ENCODE peak calls at places on chromosomes 2 and 18, in four cellular contexts. One of them, this sample, is unnamed.

GRCh38 chr2:128696421-128696820 is 377.8 kb upstream of the HS6ST1 start:
- DNase-seq in lower lobe of right lung: no peak
- DNase-seq in Caco-2: no peak
- DNase-seq in PC-3: no peak
- DNase-seq in this sample: no peak

GRCh38 chr2:56248965-56249742 is 65.4 kb downstream of the CCDC85A start:
- DNase-seq in lower lobe of right lung: no peak
- DNase-seq in Caco-2: no peak
- DNase-seq in PC-3: no peak
- DNase-seq in this sample: no peak

GRCh38 chr2:170284205-170284604 is 106.3 kb downstream of the MYO3B start:
- DNase-seq in PC-3: no peak
- DNase-seq in Caco-2: no peak
- DNase-seq in lower lobe of right lung: no peak
- DNase-seq in this sample: no peak

GRCh38 chr2:147689510-147689909 is 155.3 kb upstream of the ACVR2A start:
- DNase-seq in Caco-2: no peak
- DNase-seq in PC-3: peak; percentile 23
- DNase-seq in lower lobe of right lung: no peak
- DNase-seq in this sample: no peak

GRCh38 chr18:9188359-9189231 is 52.0 kb downstream of the ANKRD12 start:
- DNase-seq in lower lobe of right lung: no peak
- DNase-seq in Caco-2: peak; percentile 2
- DNase-seq in PC-3: no peak
- DNase-seq in this sample: no peak

GRCh38 chr2:40507429-40507828 is 55.5 kb upstream of the SLC8A1 start:
- DNase-seq in lower lobe of right lung: no peak
- DNase-seq in Caco-2: no peak
- DNase-seq in PC-3: no peak
- DNase-seq in this sample: no peak

GRCh38 chr2:130169896-130170295 is 11.5 kb downstream of the SMPD4 start:
- DNase-seq in Caco-2: no peak
- DNase-seq in PC-3: no peak
- DNase-seq in lower lobe of right lung: no peak
- DNase-seq in this sample: no peak

GRCh38 chr2:207891222-207891844 is 121.6 kb upstream of the FZD5 start:
- DNase-seq in lower lobe of right lung: no peak
- DNase-seq in PC-3: no peak
- DNase-seq in Caco-2: no peak
- DNase-seq in this sample: no peak

GRCh38 chr2:176647325-176648155 is 378.3 kb downstream of the MTX2 start:
- DNase-seq in lower lobe of right lung: no peak
- DNase-seq in Caco-2: no peak
- DNase-seq in PC-3: no peak
- DNase-seq in this sample: no peak

GRCh38 chr2:176293334-176293733 is 24.1 kb downstream of the MTX2 start:
- DNase-seq in Caco-2: no peak
- DNase-seq in PC-3: no peak
- DNase-seq in lower lobe of right lung: no peak
- DNase-seq in this sample: no peak

GRCh38 chr2:157261199-157261782 is 3.8 kb downstream of the GALNT5 start:
- DNase-seq in PC-3: peak; percentile 86
- DNase-seq in lower lobe of right lung: no peak
- DNase-seq in Caco-2: peak; percentile 72
- DNase-seq in this sample: peak; percentile 89

GRCh38 chr2:208025814-208026184 is 472 bp upstream of the PLEKHM3 start:
- DNase-seq in Caco-2: no peak
- DNase-seq in lower lobe of right lung: no peak
- DNase-seq in PC-3: no peak
- DNase-seq in this sample: no peak

GRCh38 chr2:214899751-214900150 is 90.3 kb upstream of the BARD1 start:
- DNase-seq in lower lobe of right lung: no peak
- DNase-seq in PC-3: no peak
- DNase-seq in Caco-2: no peak
- DNase-seq in this sample: peak; percentile 69

GRCh38 chr2:85810376-85811172 is 56.8 kb downstream of the ATOH8 start:
- DNase-seq in PC-3: no peak
- DNase-seq in Caco-2: no peak
- DNase-seq in lower lobe of right lung: no peak
- DNase-seq in this sample: no peak

DNA sequence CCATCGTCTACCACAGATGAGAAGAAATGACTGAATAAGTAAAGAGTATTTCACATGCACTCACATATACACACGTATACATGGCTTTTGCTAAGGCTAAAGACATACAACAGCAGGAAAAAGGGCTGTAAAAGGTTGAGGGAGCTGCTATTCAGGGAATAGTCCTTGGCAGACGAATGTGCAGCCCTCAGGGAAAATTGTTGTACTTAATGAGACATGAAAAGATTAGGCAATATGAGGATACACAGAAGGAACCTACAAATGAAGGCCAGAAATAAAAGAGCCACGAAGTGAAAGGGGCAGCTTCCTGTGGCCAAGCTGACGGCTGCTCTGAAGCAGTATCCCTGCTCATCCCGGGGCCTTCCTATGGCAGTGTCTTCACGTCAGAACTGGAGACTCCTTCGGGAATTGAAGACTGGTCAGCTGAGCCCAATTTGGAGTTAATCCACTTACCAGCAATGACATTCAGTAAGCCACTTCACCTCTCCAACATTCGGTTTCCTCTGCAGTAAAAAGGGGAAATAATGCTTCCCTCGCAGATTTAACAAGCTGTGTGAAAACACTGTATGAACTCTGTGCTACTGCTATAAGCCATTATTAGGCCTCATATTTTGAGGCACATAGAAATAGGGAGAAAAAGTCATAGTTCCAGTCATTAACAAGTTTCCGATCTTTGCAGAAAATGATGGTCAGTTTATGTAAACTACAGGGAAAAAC is 221.8 kb downstream of the STK39 start:
- DNase-seq in PC-3: no peak
- DNase-seq in lower lobe of right lung: no peak
- DNase-seq in Caco-2: no peak
- DNase-seq in this sample: no peak
- H3K27me3 ChIP-seq in PC-3: no peaks in the 10 kb centered on the region
- H3K27me3 ChIP-seq in lower lobe of right lung: no peaks in the 10 kb centered on the region
- H3K27me3 ChIP-seq in Caco-2: no peaks in the 10 kb centered on the region
- H3K27me3 ChIP-seq in this sample: no peaks in the 10 kb centered on the region

GRCh38 chr2:193502363-193503035 is 1307.8 kb upstream of the TMEFF2 start:
- DNase-seq in lower lobe of right lung: no peak
- DNase-seq in Caco-2: no peak
- DNase-seq in PC-3: no peak
- DNase-seq in this sample: no peak
- TF ChIP-seq CTCF in lower lobe of right lung: no peak
- TF ChIP-seq CTCF in Caco-2: no peak
- TF ChIP-seq CTCF in PC-3: no peak
- TF ChIP-seq CTCF in this sample: no peak

GRCh38 chr18:72452328-72452727 is 91.8 kb downstream of the CBLN2 start:
- DNase-seq in Caco-2: no peak
- DNase-seq in PC-3: no peak
- DNase-seq in lower lobe of right lung: no peak
- DNase-seq in this sample: no peak

GRCh38 chr18:72456802-72457201 is 87.3 kb downstream of the CBLN2 start:
- DNase-seq in PC-3: peak; percentile 43
- DNase-seq in lower lobe of right lung: no peak
- DNase-seq in Caco-2: no peak
- DNase-seq in this sample: no peak

GRCh38 chr18:72460210-72460680 is 83.9 kb downstream of the CBLN2 start:
- DNase-seq in Caco-2: no peak
- DNase-seq in PC-3: peak; percentile 48
- DNase-seq in lower lobe of right lung: no peak
- DNase-seq in this sample: no peak

DNA sequence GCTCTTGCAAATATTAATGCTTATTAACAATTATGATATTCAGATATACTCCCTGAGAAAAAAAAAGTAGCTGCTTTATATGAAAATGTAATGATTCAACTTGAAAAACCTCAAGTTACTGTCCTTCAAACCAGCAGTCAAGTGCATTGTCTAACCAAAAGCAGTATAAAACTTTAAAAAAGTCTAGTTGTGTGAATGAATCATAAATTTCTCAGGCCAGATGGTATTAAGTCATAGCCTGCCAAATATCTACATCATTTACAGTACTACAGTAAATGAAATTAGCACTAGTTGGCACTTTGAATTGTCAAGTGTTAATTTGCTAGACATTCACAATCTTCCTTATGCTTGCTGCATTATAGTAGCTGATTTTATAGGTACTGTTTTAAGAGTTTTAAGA is 85.9 kb downstream of the CBLN2 start:
- DNase-seq in PC-3: no peak
- DNase-seq in lower lobe of right lung: no peak
- DNase-seq in Caco-2: no peak
- DNase-seq in this sample: no peak
- H3K27me3 ChIP-seq in PC-3: no peaks in the 10 kb centered on the region
- H3K27me3 ChIP-seq in lower lobe of right lung: no peaks in the 10 kb centered on the region
- H3K27me3 ChIP-seq in Caco-2: no peaks in the 10 kb centered on the region
- H3K27me3 ChIP-seq in this sample: no peaks in the 10 kb centered on the region

DNA sequence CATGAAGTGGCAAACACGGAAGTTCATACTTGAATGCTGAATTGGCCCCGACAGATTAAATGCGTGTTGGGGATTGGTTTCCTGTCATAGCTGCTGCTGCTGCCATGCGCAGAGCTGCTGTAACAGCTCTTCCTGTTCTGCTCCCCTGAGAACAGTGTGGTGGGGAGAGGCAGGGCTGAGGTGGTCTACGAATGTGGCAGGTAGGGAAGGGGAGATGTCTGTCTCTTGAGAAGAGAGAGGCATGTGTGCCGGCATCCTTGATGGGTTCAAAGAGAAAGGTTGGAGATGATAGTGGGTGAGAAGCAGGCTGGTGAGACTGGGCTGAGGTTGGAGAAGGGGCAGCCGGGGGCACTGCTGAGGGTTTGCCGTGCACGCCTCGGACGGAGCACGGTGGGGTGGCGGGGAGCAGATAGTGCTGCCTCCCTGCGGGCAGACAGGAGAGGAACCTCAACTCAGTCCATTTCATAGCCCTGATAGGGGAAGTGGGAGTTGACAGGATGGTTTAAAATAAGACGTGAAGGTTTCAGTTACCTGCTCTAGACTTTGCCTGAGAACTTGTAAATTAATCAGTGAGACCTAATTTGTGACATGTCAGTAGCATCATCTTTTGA is 46.1 kb downstream of the TMEM185B start:
- DNase-seq in Caco-2: no peak
- DNase-seq in lower lobe of right lung: peak; percentile 70
- DNase-seq in PC-3: no peak
- DNase-seq in this sample: peak; percentile 50
- TF ChIP-seq CTCF in Caco-2: no peak
- TF ChIP-seq CTCF in lower lobe of right lung: peak; percentile 39
- TF ChIP-seq CTCF in PC-3: no peak
- TF ChIP-seq CTCF in this sample: peak; percentile 46